ENCODE peak calls at places on chromosomes 4 and X, in four cellular contexts. K, T, Q and W are unnamed samples.

GRCh38 chrX:883588-883987 is 253.0 kb downstream of the SHOX start:
- DNase-seq in K (no peak), T (no peak), Q (no peak), W (no peak)

GRCh38 chr4:121733942-121734341 is 31.0 kb downstream of the SMIM43 start:
- DNase-seq in K (no peak), T (no peak), Q (no peak), W (no peak)

GRCh38 chrX:150361777-150362351 is 1.3 kb upstream of the MAMLD1 start:
- DNase-seq in K (no peak), T (no peak), Q (peak), W (no peak)

GRCh38 chr4:41207330-41207831 is 7.0 kb downstream of the APBB2 start:
- DNase-seq in K (no peak), T (no peak), Q (no peak), W (no peak)

GRCh38 chr4:54317690-54318089 is 88.6 kb downstream of the PDGFRA start:
- DNase-seq in K (no peak), T (no peak), Q (no peak), W (no peak)

GRCh38 chrX:39162322-39162721 is 361.1 kb downstream of the MID1IP1 start:
- DNase-seq in K (no peak), T (no peak), Q (no peak), W (no peak)

GRCh38 chrX:38365939-38366338 is 13.5 kb downstream of the OTC start:
- DNase-seq in K (no peak), T (no peak), Q (no peak), W (no peak)

GRCh38 chrX:35886135-35886534 is 33.4 kb upstream of the CFAP47 start:
- DNase-seq in K (no peak), T (no peak), Q (no peak), W (no peak)

GRCh38 chrX:138709886-138710285 is 1.6 kb downstream of the FGF13 start:
- DNase-seq in K (no peak), T (no peak), Q (no peak), W (no peak)

GRCh38 chrX:74613350-74614192 is 853 bp downstream of the RLIM start:
- DNase-seq in K (peak), T (peak), Q (peak), W (no peak)

GRCh38 chr4:20299515-20299914 is 47.8 kb downstream of the SLIT2 start:
- DNase-seq in K (peak), T (no peak), Q (peak), W (peak)

GRCh38 chr4:139872274-139872673 is 206.7 kb downstream of the MGST2 start:
- DNase-seq in K (peak), T (no peak), Q (no peak), W (no peak)

GRCh38 chr4:172996571-172997216 is 171.9 kb upstream of the GALNT7 start:
- DNase-seq in K (no peak), T (no peak), Q (no peak), W (no peak)

GRCh38 chr4:8144359-8144758 is 14.3 kb downstream of the ABLIM2 start:
- DNase-seq in K (no peak), T (no peak), Q (peak), W (no peak)

GRCh38 chr4:56821394-56822263 is at the start of gene SPINK2:
- DNase-seq in K (no peak), T (peak), Q (peak), W (peak)

GRCh38 chr4:158809611-158810486 is 41.0 kb downstream of the FNIP2 start:
- DNase-seq in K (no peak), T (no peak), Q (no peak), W (peak)

GRCh38 chr4:158856852-158857251 is 88.0 kb downstream of the FNIP2 start:
- DNase-seq in K (peak), T (no peak), Q (peak), W (peak)

GRCh38 chrX:8364369-8365141 is 100.1 kb upstream of the VCX3B start:
- DNase-seq in K (peak), T (no peak), Q (peak), W (no peak)

GRCh38 chr4:82354788-82355187 is 19.0 kb downstream of the HNRNPD start:
- DNase-seq in K (no peak), T (no peak), Q (no peak), W (no peak)

GRCh38 chr4:86973668-86974067 is 38.9 kb downstream of the AFF1 start:
- DNase-seq in K (peak), T (no peak), Q (no peak), W (no peak)

GRCh38 chr4:7206856-7207567 is 14.7 kb downstream of the SORCS2 start:
- DNase-seq in K (no peak), T (peak), Q (peak), W (no peak)

GRCh38 chr4:12933760-12934221 is 550.3 kb downstream of the RAB28 start:
- DNase-seq in K (peak), T (no peak), Q (no peak), W (no peak)

GRCh38 chrX:139759637-139760036 is 51.7 kb upstream of the MCF2 start:
- DNase-seq in K (no peak), T (peak), Q (no peak), W (no peak)

GRCh38 chr4:32462944-32463343 is 1742.8 kb downstream of the PCDH7 start:
- DNase-seq in K (peak), T (no peak), Q (no peak), W (peak)

GRCh38 chr4:119189638-119190037 is 22.9 kb upstream of the USP53 start:
- DNase-seq in K (no peak), T (no peak), Q (no peak), W (no peak)

GRCh38 chr4:156924774-156925173 is 46.8 kb downstream of the PDGFC start:
- DNase-seq in K (no peak), T (no peak), Q (no peak), W (no peak)

GRCh38 chr4:40122941-40123340 is 66.3 kb downstream of the N4BP2 start:
- DNase-seq in K (no peak), T (no peak), Q (no peak), W (no peak)

GRCh38 chr4:90099795-90100194 is 27.4 kb upstream of the CCSER1 start:
- DNase-seq in K (no peak), T (no peak), Q (no peak), W (no peak)

GRCh38 chr4:74942251-74942917 is 9.5 kb downstream of the PARM1 start:
- DNase-seq in K (no peak), T (no peak), Q (no peak), W (no peak)

GRCh38 chrX:116277391-116277790 is 106.8 kb downstream of the AGTR2 start:
- DNase-seq in K (no peak), T (no peak), Q (no peak), W (no peak)

GRCh38 chrX:96002401-96002800 is 682.2 kb upstream of the DIAPH2 start:
- DNase-seq in K (no peak), T (no peak), Q (no peak), W (no peak)

GRCh38 chrX:136397001-136397400 is 90.7 kb upstream of the BRS3 start:
- DNase-seq in K (peak), T (no peak), Q (no peak), W (no peak)

GRCh38 chr4:156763511-156763910 is 208.1 kb downstream of the PDGFC start:
- DNase-seq in K (no peak), T (no peak), Q (peak), W (no peak)

GRCh38 chr4:147286846-147287587 is 193.9 kb upstream of the EDNRA start:
- DNase-seq in K (no peak), T (no peak), Q (no peak), W (no peak)

GRCh38 chr4:188660796-188661195 is 521.6 kb downstream of the TRIML1 start:
- DNase-seq in K (no peak), T (no peak), Q (no peak), W (no peak)
- TF ChIP-seq ELF1 in K (no peak), T (no peak), Q (no peak), W (no peak)

GRCh38 chr4:113809313-113809712 is 47.8 kb upstream of the CAMK2D start:
- DNase-seq in K (no peak), T (no peak), Q (no peak), W (no peak)
- TF ChIP-seq SIN3A in K (no peak), T (no peak), Q (no peak), W (no peak)

DNA sequence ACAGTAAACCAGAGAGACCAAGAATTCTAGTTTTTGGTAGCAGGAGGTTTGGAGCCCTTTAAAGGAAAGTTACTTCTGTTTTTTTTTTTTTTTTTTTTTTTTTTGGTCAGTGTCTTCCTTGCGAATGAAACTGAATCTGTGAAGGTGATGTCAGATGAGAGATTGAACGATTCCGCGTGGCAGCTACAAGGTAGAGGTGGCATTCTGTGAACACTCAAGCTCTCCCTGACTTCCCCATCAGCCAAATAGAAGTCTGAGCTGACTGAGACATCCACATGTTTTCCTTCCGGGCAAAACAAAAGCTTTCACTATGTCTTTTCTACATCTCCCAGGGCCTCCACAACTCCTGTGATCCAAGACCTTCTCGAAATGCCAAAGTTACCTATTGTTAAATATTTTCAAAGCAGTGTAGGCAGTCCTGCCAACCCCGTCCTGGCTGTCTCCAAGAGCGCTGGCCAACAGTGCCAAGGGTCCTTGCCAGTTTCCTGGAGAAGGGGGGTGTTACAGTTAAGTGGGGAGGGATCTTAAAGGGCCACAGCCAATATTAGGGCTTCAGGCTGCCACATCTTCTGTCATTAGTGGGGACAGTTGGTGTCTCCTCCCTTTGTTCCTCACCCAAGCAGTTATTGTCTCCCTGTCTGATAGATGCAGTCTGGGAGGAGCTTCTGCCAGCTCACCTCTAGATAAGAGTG is 102.9 kb upstream of the SLC34A2 start:
- DNase-seq in K (no peak), T (no peak), Q (no peak), W (no peak)
- TF ChIP-seq ELF1 in K (no peak), T (no peak), Q (no peak), W (no peak)

GRCh38 chr4:109930872-109931271 is 18.2 kb downstream of the EGF start:
- DNase-seq in K (no peak), T (no peak), Q (no peak), W (no peak)
- TF ChIP-seq SIN3A in K (no peak), T (no peak), Q (no peak), W (no peak)

GRCh38 chrX:108347800-108348199 is 90.4 kb downstream of the COL4A6 start:
- DNase-seq in K (no peak), T (no peak), Q (no peak), W (no peak)
- TF ChIP-seq ELF1 in K (no peak), T (no peak), Q (no peak), W (no peak)

GRCh38 chr4:138053601-138054322 is 188.4 kb downstream of the SLC7A11 start:
- DNase-seq in K (no peak), T (no peak), Q (peak), W (peak)
- TF ChIP-seq SIN3A in K (no peak), T (no peak), Q (no peak), W (no peak)

GRCh38 chrX:111719426-111720210 is 38.6 kb downstream of the ALG13 start:
- DNase-seq in K (no peak), T (no peak), Q (peak), W (no peak)
- TF ChIP-seq ELF1 in K (no peak), T (no peak), Q (no peak), W (no peak)